ENCODE peak calls at places on chromosomes 1 and 21, in four cellular contexts. V, I, P and Q are unnamed samples.

GRCh38 chr1:27455166-27455811 is 34.7 kb downstream of the WASF2 start:
- ATAC-seq in P (peak), V (peak), I (no peak), Q (no peak)

GRCh38 chr1:2187619-2188018 is 7.0 kb downstream of the FAAP20 start:
- ATAC-seq in P (no peak), V (no peak), I (no peak), Q (no peak)

GRCh38 chr1:163227126-163227525 is 24.4 kb upstream of the RGS5 start:
- ATAC-seq in V (no peak), I (no peak), P (no peak), Q (no peak)

GRCh38 chr1:152986578-152986977 is 2.7 kb downstream of the SPRR1A start:
- ATAC-seq in V (no peak), I (no peak), P (no peak), Q (no peak)

GRCh38 chr1:172177849-172178248 is 242.6 kb upstream of the C1orf105 start:
- ATAC-seq in I (no peak), V (no peak), P (no peak), Q (no peak)

GRCh38 chr1:167720965-167721616 is 691 bp upstream of the MPZL1 start:
- ATAC-seq in V (peak), I (peak), P (peak), Q (no peak)

GRCh38 chr1:174989540-174990181 is 10.1 kb upstream of the CACYBP start:
- ATAC-seq in V (peak), P (no peak), I (no peak), Q (no peak)

GRCh38 chr1:236120725-236121153 is 21.6 kb upstream of the GPR137B start:
- ATAC-seq in I (peak), P (peak), V (no peak), Q (peak)

GRCh38 chr1:208775841-208776240 is 531.7 kb upstream of the PLXNA2 start:
- ATAC-seq in P (no peak), I (no peak), V (no peak), Q (no peak)

GRCh38 chr1:201648911-201649775 is 110.2 kb downstream of the NAV1 start:
- ATAC-seq in I (no peak), V (peak), P (no peak), Q (no peak)

GRCh38 chr1:84968865-84969264 is 28.0 kb downstream of the MCOLN2 start:
- ATAC-seq in P (no peak), V (no peak), I (no peak), Q (no peak)

GRCh38 chr21:36806103-36806502 is 107.2 kb downstream of the SIM2 start:
- ATAC-seq in P (no peak), I (no peak), V (no peak), Q (no peak)

GRCh38 chr1:30466610-30467009 is 256.8 kb downstream of the MATN1 start:
- ATAC-seq in I (no peak), P (no peak), V (no peak), Q (no peak)

GRCh38 chr21:34687065-34687464 is 18.3 kb downstream of the CLIC6 start:
- ATAC-seq in V (no peak), I (no peak), P (no peak), Q (no peak)

GRCh38 chr1:202579806-202580205 is 130.4 kb downstream of the SYT2 start:
- ATAC-seq in I (no peak), V (peak), P (no peak), Q (no peak)

GRCh38 chr1:54464031-54464476 is 57.9 kb upstream of the SSBP3 start:
- ATAC-seq in V (no peak), I (no peak), P (no peak), Q (no peak)

GRCh38 chr21:39661740-39662139 is 49.0 kb downstream of the B3GALT5 start:
- ATAC-seq in I (no peak), P (no peak), V (no peak), Q (no peak)

GRCh38 chr1:94296018-94296417 is 58.6 kb upstream of the ARHGAP29 start:
- ATAC-seq in P (no peak), I (no peak), V (no peak), Q (no peak)

GRCh38 chr1:173562813-173563212 is 40.1 kb downstream of the SLC9C2 start:
- ATAC-seq in I (no peak), P (no peak), V (peak), Q (no peak)

GRCh38 chr1:184443624-184444023 is 56.8 kb downstream of the C1orf21 start:
- ATAC-seq in I (no peak), P (no peak), V (no peak), Q (peak)

GRCh38 chr1:42484382-42484781 is 21.3 kb downstream of the CCDC30 start:
- ATAC-seq in P (no peak), V (peak), I (no peak), Q (no peak)

GRCh38 chr1:46772571-46772970 is 26.3 kb upstream of the CYP4B1 start:
- ATAC-seq in V (no peak), I (no peak), P (no peak), Q (no peak)

GRCh38 chr1:84506002-84506728 is at the start of the genes GNG5 and SPATA1:
- ATAC-seq in P (peak), I (peak), V (peak), Q (peak)

GRCh38 chr1:45800899-45801298 is 2.5 kb upstream of the MAST2 start:
- ATAC-seq in V (no peak), I (no peak), P (no peak), Q (no peak)

GRCh38 chr1:219926363-219926998 is 1.9 kb downstream of the SLC30A10 start:
- ATAC-seq in P (no peak), V (no peak), I (no peak), Q (no peak)

GRCh38 chr21:42003051-42003461 is 7.1 kb downstream of the ZBTB21 start:
- ATAC-seq in I (no peak), V (peak), P (no peak), Q (peak)